ENCODE peak calls at places on chromosomes 16 and 17, in five cellular contexts. R, D, Q, G and A are unnamed samples.

GRCh38 chr17:5500247-5500803 is 14.0 kb downstream of the MIS12 start:
- DNase-seq in Q (peak), G (no peak), R (peak), D (no peak), A (no peak)

GRCh38 chr16:22001591-22001990 is 675 bp upstream of the PDZD9 start:
- DNase-seq in Q (peak), D (peak), G (no peak), R (no peak), A (peak)

GRCh38 chr16:28499854-28500253 is 5.4 kb downstream of the APOBR start:
- DNase-seq in R (no peak), D (no peak), Q (no peak), G (no peak), A (no peak)

GRCh38 chr16:875182-876040 is 74.9 kb upstream of the GNG13 start:
- DNase-seq in Q (no peak), D (no peak), R (no peak), G (no peak), A (no peak)

GRCh38 chr17:82281502-82282238 is 8.2 kb upstream of the CSNK1D start:
- DNase-seq in D (peak), G (no peak), R (peak), Q (peak), A (peak)

GRCh38 chr17:71494045-71494444 is 626.8 kb upstream of the SOX9 start:
- DNase-seq in R (no peak), D (no peak), G (no peak), Q (peak), A (no peak)

GRCh38 chr16:54289242-54290051 is 2.9 kb upstream of the IRX3 start:
- DNase-seq in G (peak), D (no peak), Q (no peak), R (no peak), A (no peak)

GRCh38 chr17:29172589-29172988 is 7.6 kb downstream of the MYO18A start:
- DNase-seq in G (no peak), D (no peak), R (no peak), Q (no peak), A (no peak)

GRCh38 chr17:17698371-17698770 is 17.1 kb downstream of the RAI1 start:
- DNase-seq in D (no peak), G (peak), R (no peak), Q (no peak), A (no peak)

DNA sequence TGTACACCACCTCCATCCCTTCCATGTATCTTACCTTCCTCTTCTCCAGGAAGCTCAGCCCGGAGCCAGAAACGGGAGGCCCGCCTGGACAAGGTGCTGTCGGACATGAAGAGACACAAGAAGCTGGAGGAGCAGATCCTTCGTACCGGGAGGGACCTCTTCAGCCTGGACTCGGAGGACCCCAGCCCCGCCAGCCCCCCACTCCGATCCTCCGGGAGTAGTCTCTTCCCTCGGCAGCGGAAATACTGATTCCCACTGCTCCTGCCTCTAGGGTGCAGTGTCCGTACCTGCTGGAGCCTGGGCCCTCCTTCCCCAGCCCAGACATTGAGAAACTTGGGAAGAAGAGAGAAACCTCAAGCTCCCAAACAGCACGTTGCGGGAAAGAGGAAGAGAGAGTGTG is 756 bp upstream of the MVP start:
- DNase-seq in D (peak), Q (no peak), R (no peak), G (no peak), A (no peak)
- TF ChIP-seq CTCF in D (no peak), Q (no peak), R (no peak), G (peak), A (peak)

GRCh38 chr17:60604686-60605334 is 4.8 kb downstream of the PPM1D start:
- DNase-seq in D (peak), Q (peak), R (peak), G (no peak), A (peak)
- H3K4me3 ChIP-seq in D (no peak), Q (no peak), R (no peak), G (peak), A (no peak)

DNA sequence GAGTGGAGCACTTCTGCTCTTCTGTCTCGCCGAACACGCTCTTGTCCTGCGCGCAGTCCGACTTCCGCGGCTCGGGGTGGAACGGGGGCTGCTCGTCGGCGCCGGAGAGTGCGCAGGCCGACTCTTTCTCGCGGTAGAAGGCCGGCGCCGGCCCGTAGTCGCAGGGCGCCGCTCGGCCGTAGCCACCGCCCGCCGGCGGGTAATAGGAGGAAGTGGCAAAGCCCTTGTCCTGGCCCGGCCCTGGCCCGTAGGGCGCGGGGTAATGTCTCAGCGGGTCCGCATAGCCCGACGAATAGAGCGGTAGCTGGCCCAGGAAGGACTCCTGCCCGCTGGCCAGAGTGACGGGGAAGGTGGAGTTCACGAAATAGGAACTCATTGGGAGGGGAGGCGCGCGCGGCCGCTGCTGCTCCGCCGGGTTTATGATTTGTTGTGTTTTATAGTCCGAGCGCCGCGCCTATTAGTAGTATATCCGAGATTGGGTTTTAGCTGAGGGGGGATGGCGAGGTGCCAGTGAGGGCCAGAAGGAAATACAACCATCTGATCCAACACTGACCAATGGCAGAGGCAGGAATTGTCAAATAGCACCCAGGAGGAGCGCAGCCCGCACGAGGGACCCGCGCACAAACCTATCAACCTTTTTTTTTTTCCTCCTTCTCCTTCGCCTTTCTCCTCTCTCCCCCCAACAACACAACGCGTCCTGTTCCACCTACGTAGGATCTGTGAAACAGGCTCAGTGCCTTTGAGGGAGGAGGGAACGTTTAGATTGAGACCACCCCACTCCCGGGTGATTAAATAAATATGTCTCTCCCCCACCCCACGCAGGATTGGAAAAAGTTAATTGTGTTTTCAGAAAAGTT is 4.4 kb upstream of the HOXB5 start:
- DNase-seq in Q (peak), G (peak), R (peak), D (peak), A (peak)
- H3K9ac ChIP-seq in Q (peak), G (no peak), R (peak), D (no peak), A (peak)

DNA sequence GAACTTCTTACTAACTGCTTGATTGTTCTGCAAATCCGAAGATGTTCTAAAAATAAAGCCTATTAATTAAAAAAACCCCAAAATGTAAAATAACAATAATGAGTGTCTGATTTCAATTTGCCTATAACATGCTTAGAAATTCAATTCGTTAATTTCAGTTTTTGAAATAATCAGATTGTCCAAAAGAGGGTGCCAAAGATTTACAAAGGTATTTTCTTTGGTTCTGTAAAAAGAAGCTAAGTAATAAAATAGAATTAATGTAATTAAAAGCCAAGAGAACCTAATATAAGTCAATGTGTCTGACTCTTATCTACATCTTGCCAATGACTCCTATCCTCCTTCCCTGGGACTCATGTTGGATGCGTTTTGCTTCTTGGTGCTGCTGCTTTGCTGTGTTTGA is 75.0 kb upstream of the CPHXL start:
- DNase-seq in D (no peak), G (no peak), R (no peak), Q (no peak), A (peak)
- TF ChIP-seq CTCF in D (peak), G (peak), R (no peak), Q (peak), A (peak)

DNA sequence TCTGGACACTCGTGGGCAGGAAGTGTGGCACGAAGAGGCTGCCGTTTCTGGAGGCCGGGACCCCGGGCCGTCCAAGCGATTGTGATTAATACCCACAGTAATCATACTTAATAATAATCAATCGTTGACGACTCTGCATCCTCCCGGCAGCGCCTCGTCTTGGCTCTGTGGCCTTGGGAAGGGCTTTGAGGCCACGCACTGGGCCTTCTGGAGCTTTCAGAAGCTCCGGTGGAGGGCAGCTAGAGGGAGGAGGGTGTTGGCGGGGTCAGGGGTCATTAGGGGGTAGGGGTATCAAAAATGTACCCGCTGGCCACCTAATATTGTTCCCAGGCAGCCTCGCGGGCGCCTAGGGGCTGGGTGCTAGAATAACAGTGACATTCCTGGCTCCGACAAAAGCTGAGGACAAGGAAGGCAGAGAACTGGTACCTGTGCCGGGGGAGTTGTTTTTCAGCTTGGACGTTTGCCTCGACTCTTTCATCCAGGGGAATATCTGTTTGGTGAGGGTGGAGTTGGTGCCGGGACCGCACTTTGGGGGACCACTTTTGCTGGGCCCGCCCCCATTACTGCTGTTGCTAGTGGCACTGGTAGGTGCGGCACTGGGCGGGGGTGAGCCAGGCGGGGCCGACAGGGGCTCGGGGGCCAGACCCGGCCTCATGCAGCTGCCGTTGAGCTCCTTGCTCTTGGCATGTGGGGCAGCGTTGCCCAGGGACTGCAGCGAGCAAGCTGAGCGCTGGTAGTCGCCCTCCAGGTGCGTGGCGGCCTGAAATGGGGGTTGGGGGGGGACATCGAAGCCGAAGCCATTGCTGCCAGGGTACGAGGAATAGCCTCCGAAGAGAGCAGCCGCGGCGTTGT is 6.9 kb upstream of the HOXB2 start:
- DNase-seq in Q (peak), R (no peak), D (peak), G (peak), A (no peak)
- H3K4me3 ChIP-seq in Q (peak), R (no peak), D (no peak), G (no peak), A (no peak)

DNA sequence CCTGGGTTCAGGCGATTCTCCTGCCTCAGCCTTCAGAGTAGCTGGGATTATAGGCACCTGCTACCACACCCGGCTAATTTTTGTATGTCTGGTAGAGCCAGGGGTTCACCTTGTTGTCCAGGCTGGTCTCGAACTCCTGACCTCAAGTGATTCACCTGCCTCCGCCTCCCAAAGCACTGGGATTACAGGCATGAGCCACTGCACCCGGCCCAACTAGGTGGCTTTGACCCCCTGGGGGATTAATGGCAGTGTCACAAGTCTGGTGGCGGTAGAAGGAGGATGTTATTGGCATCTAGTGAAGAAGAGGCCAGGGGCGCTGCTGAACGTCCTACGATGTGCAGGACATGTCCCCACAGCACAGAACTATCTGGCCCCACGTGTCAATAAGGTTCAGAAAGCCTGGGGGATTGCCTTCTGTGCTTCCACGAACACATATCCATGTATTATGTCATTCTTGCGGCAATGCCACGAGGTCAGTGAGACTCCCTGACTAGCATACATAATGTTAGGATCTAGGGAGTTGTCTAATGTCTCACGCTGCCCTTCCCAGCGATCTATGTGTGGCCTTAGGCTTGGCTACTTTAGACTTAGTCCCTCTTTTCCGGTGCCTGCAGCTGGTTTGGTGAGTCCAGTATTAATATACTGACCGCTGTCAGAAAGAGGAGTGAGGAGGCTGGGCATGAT is 75.8 kb downstream of the ABCC6 start:
- DNase-seq in Q (no peak), D (no peak), R (no peak), G (no peak), A (no peak)
- H3K9ac ChIP-seq in Q (no peak), D (no peak), R (no peak), G (no peak), A (no peak)